ENCODE peak calls at places on chromosomes 5 and 9, in ten cellular contexts. E is GDM1; O is C1 segment of cervical spinal cord; C is Jurkat, Clone E6-1; L is HCEC 1CT; B is ELR; Z is activated effector memory CD4-positive, alpha-beta T cell treated with anti-CD3 and anti-CD28 coated beads, Interleukin-2, amount 50 U/mL, for 16 hours; U is GM03348; S is GM10248; N is dermis microvascular lymphatic vessel endothelial cell. P is an unnamed sample.

GRCh38 chr9:127050152-127050551 is 72.3 kb downstream of the ANGPTL2 start:
- DNase-seq in N (no peak), B (no peak), Z (no peak), O (no peak), L (no peak), U (no peak), C (no peak), E (no peak), S (no peak), P (no peak)

GRCh38 chr5:59001716-59002115 is 418.8 kb downstream of the RAB3C start:
- DNase-seq in B (no peak), O (no peak), S (no peak), Z (no peak), N (no peak), E (no peak), U (no peak), L (no peak), C (no peak), P (no peak)

GRCh38 chr5:10562202-10563131 is 1.4 kb upstream of the ANKRD33B start:
- DNase-seq in Z (no peak), L (no peak), C (no peak), B (no peak), N (no peak), S (peak; percentile 75), U (no peak), O (no peak), E (no peak), P (no peak)

GRCh38 chr5:34475249-34475966 is 180.7 kb upstream of the RAI14 start:
- DNase-seq in E (no peak), L (no peak), C (no peak), B (no peak), N (no peak), S (no peak), U (no peak), O (no peak), Z (no peak), P (no peak)

GRCh38 chr9:129726322-129727160 is 26.3 kb downstream of the PTGES start:
- DNase-seq in S (peak; percentile 87), L (peak; percentile 77), E (peak; percentile 34), Z (peak; percentile 83), O (peak; percentile 6), B (peak; percentile 86), C (peak; percentile 18), U (peak; percentile 95), N (peak; percentile 50), P (peak; percentile 93)

GRCh38 chr9:108756746-108757490 is 98.9 kb downstream of the ACTL7B start:
- DNase-seq in L (no peak), O (no peak), N (no peak), C (no peak), Z (no peak), E (no peak), U (no peak), S (no peak), B (peak; percentile 30), P (no peak)

GRCh38 chr9:107809859-107810492 is 320.4 kb upstream of the KLF4 start:
- DNase-seq in B (peak; percentile 55), E (no peak), Z (no peak), O (no peak), L (no peak), C (no peak), N (peak; percentile 1), S (no peak), U (peak; percentile 12), P (no peak)

GRCh38 chr5:179326176-179326997 is 18.9 kb downstream of the ADAMTS2 start:
- DNase-seq in U (peak; percentile 89), L (no peak), N (no peak), E (no peak), Z (no peak), B (peak; percentile 62), O (no peak), S (no peak), C (no peak), P (peak; percentile 57)

GRCh38 chr9:109452761-109453160 is 45.3 kb downstream of the PTPN3 start:
- DNase-seq in E (no peak), Z (no peak), C (no peak), N (no peak), U (no peak), B (peak; percentile 55), S (no peak), O (no peak), L (no peak), P (no peak)

GRCh38 chr9:96382839-96383164 is 709 bp downstream of the SLC35D2 start:
- DNase-seq in O (no peak), N (no peak), S (no peak), C (no peak), L (no peak), E (no peak), U (no peak), Z (no peak), B (no peak), P (no peak)

GRCh38 chr9:87541663-87542062 is 44.0 kb downstream of the DAPK1 start:
- DNase-seq in L (no peak), O (no peak), B (no peak), U (no peak), N (no peak), C (no peak), E (no peak), S (no peak), Z (no peak), P (no peak)

GRCh38 chr5:2148312-2149195 is 265.8 kb upstream of the IRX4 start:
- DNase-seq in O (no peak), B (no peak), C (no peak), N (no peak), L (no peak), U (no peak), E (no peak), S (no peak), Z (no peak), P (no peak)

GRCh38 chr5:119353686-119354366 is 2.0 kb upstream of the TNFAIP8 start:
- DNase-seq in C (no peak), E (no peak), U (no peak), B (no peak), Z (peak; percentile 82), N (no peak), L (no peak), S (no peak), O (no peak), P (no peak)

GRCh38 chr5:125034331-125034730 is 287.9 kb upstream of the ZNF608 start:
- DNase-seq in L (no peak), E (no peak), C (no peak), B (no peak), Z (no peak), O (no peak), S (no peak), N (no peak), U (no peak), P (no peak)

GRCh38 chr5:139998837-139999236 is 44.3 kb downstream of the NRG2 start:
- DNase-seq in Z (no peak), S (no peak), N (no peak), O (no peak), C (no peak), B (no peak), U (no peak), L (no peak), E (no peak), P (no peak)

GRCh38 chr9:109118802-109119438 is 827 bp downstream of the TMEM245 start:
- DNase-seq in L (peak; percentile 5), O (no peak), U (peak; percentile 19), S (no peak), N (peak; percentile 19), C (no peak), E (no peak), B (peak; percentile 51), Z (peak; percentile 68), P (no peak)

GRCh38 chr9:124394596-124394995 is 20.6 kb downstream of the PSMB7 start:
- DNase-seq in N (no peak), B (no peak), C (no peak), Z (no peak), O (no peak), S (no peak), E (no peak), U (no peak), L (no peak), P (no peak)

GRCh38 chr9:2461886-2462285 is 159.7 kb upstream of the VLDLR start:
- DNase-seq in N (no peak), E (no peak), U (peak; percentile 44), Z (no peak), O (no peak), B (no peak), C (no peak), S (no peak), L (no peak), P (no peak)

GRCh38 chr9:136978073-136978864 is 965 bp downstream of the PTGDS start:
- DNase-seq in B (peak; percentile 49), Z (peak; percentile 91), C (no peak), L (no peak), U (peak; percentile 96), E (no peak), S (peak; percentile 81), N (peak; percentile 62), O (peak; percentile 83), P (peak; percentile 98)

GRCh38 chr9:116317503-116317902 is 163.9 kb downstream of the PAPPA start:
- DNase-seq in N (no peak), S (no peak), L (no peak), O (no peak), B (no peak), Z (no peak), C (no peak), E (no peak), U (no peak), P (no peak)

GRCh38 chr5:60379907-60380306 is 320.1 kb downstream of the DEPDC1B start:
- DNase-seq in S (no peak), U (no peak), B (no peak), O (no peak), L (no peak), C (no peak), Z (no peak), N (no peak), E (no peak), P (no peak)

GRCh38 chr5:95822038-95822407 is 503 bp downstream of the GLRX start:
- DNase-seq in B (peak; percentile 56), L (no peak), Z (peak; percentile 77), O (peak; percentile 52), E (no peak), U (peak; percentile 61), C (no peak), N (peak; percentile 87), S (peak; percentile 51), P (no peak)

GRCh38 chr9:93207860-93208734 is 24.2 kb downstream of the WNK2 start:
- DNase-seq in L (no peak), S (no peak), O (no peak), N (no peak), B (no peak), E (no peak), C (no peak), Z (no peak), U (no peak), P (no peak)

GRCh38 chr5:1552469-1553255 is 28.9 kb upstream of the LPCAT1 start:
- DNase-seq in E (no peak), Z (no peak), B (no peak), O (peak; percentile 73), L (no peak), N (no peak), S (peak; percentile 12), U (peak; percentile 59), C (no peak), P (no peak)

GRCh38 chr5:10355071-10355889 is 1.8 kb downstream of the MARCHF6 start:
- DNase-seq in O (no peak), U (no peak), C (no peak), B (peak; percentile 76), E (no peak), Z (no peak), N (peak; percentile 48), S (peak; percentile 27), L (peak; percentile 32), P (no peak)

GRCh38 chr9:107895524-107896001 is 406.0 kb upstream of the KLF4 start:
- DNase-seq in N (no peak), L (peak; percentile 15), C (no peak), Z (no peak), E (no peak), O (no peak), S (no peak), B (no peak), U (peak; percentile 18), P (no peak)

GRCh38 chr9:89926167-89926566 is 321.4 kb downstream of the GADD45G start:
- DNase-seq in Z (no peak), B (no peak), N (no peak), O (no peak), S (no peak), L (no peak), E (no peak), U (no peak), C (no peak), P (no peak)

GRCh38 chr9:136826188-136826541 is 16.1 kb upstream of the AJM1 start:
- DNase-seq in U (no peak), B (no peak), N (no peak), S (peak; percentile 9), O (no peak), L (no peak), Z (no peak), E (no peak), C (no peak), P (no peak)